ENCODE peak calls at places on chromosomes 13 and 19, in eight cellular contexts. One of them, this sample, is unnamed.

GRCh38 chr13:112569771-112570288 is 18.1 kb downstream of the TUBGCP3 start:
- DNase-seq in BE2C: no peak
- DNase-seq in tibial artery: no peak
- DNase-seq in stomach: no peak
- DNase-seq in neural crest cell: no peak
- DNase-seq in nephron progenitor cell: peak
- DNase-seq in CD4-positive, alpha-beta T cell: no peak
- DNase-seq in K562: no peak
- DNase-seq in this sample: no peak

GRCh38 chr13:94415484-94415883 is 64.0 kb downstream of the DCT start:
- DNase-seq in stomach: no peak
- DNase-seq in neural crest cell: no peak
- DNase-seq in nephron progenitor cell: no peak
- DNase-seq in CD4-positive, alpha-beta T cell: no peak
- DNase-seq in tibial artery: no peak
- DNase-seq in BE2C: no peak
- DNase-seq in K562: no peak
- DNase-seq in this sample: no peak

GRCh38 chr19:38544569-38545315 is 73.0 kb downstream of the MAP4K1 start:
- DNase-seq in tibial artery: no peak
- DNase-seq in K562: peak
- DNase-seq in CD4-positive, alpha-beta T cell: no peak
- DNase-seq in neural crest cell: no peak
- DNase-seq in BE2C: no peak
- DNase-seq in nephron progenitor cell: no peak
- DNase-seq in stomach: no peak
- DNase-seq in this sample: no peak

GRCh38 chr13:28333204-28333900 is 161.6 kb downstream of the FLT1 start:
- DNase-seq in neural crest cell: no peak
- DNase-seq in nephron progenitor cell: no peak
- DNase-seq in K562: no peak
- DNase-seq in stomach: no peak
- DNase-seq in tibial artery: no peak
- DNase-seq in CD4-positive, alpha-beta T cell: no peak
- DNase-seq in BE2C: no peak
- DNase-seq in this sample: no peak

GRCh38 chr13:89375839-89376238 is 1704.7 kb downstream of the SLITRK5 start:
- DNase-seq in CD4-positive, alpha-beta T cell: no peak
- DNase-seq in tibial artery: no peak
- DNase-seq in neural crest cell: no peak
- DNase-seq in K562: no peak
- DNase-seq in nephron progenitor cell: no peak
- DNase-seq in BE2C: no peak
- DNase-seq in stomach: no peak
- DNase-seq in this sample: peak

GRCh38 chr19:31348416-31349159 is 648 bp downstream of the TSHZ3 start:
- DNase-seq in nephron progenitor cell: peak
- DNase-seq in tibial artery: peak
- DNase-seq in BE2C: no peak
- DNase-seq in neural crest cell: no peak
- DNase-seq in stomach: no peak
- DNase-seq in K562: no peak
- DNase-seq in CD4-positive, alpha-beta T cell: no peak
- DNase-seq in this sample: peak

GRCh38 chr13:112908342-112908741 is 60.7 kb upstream of the MCF2L start:
- DNase-seq in CD4-positive, alpha-beta T cell: no peak
- DNase-seq in neural crest cell: no peak
- DNase-seq in nephron progenitor cell: no peak
- DNase-seq in stomach: no peak
- DNase-seq in BE2C: no peak
- DNase-seq in tibial artery: no peak
- DNase-seq in K562: no peak
- DNase-seq in this sample: no peak

GRCh38 chr19:1765904-1766799 is 12.8 kb downstream of the ONECUT3 start:
- DNase-seq in BE2C: no peak
- DNase-seq in stomach: no peak
- DNase-seq in nephron progenitor cell: no peak
- DNase-seq in CD4-positive, alpha-beta T cell: no peak
- DNase-seq in tibial artery: no peak
- DNase-seq in neural crest cell: no peak
- DNase-seq in K562: no peak
- DNase-seq in this sample: no peak

GRCh38 chr13:99523838-99524237 is 22.6 kb downstream of the TM9SF2 start:
- DNase-seq in tibial artery: no peak
- DNase-seq in BE2C: no peak
- DNase-seq in stomach: no peak
- DNase-seq in CD4-positive, alpha-beta T cell: no peak
- DNase-seq in nephron progenitor cell: no peak
- DNase-seq in neural crest cell: no peak
- DNase-seq in K562: no peak
- DNase-seq in this sample: no peak

GRCh38 chr13:101925731-101926130 is 473.3 kb downstream of the ITGBL1 start:
- DNase-seq in tibial artery: no peak
- DNase-seq in neural crest cell: no peak
- DNase-seq in nephron progenitor cell: no peak
- DNase-seq in stomach: no peak
- DNase-seq in K562: no peak
- DNase-seq in BE2C: no peak
- DNase-seq in CD4-positive, alpha-beta T cell: no peak
- DNase-seq in this sample: no peak

GRCh38 chr13:53054569-53054968 is 26.0 kb downstream of the OLFM4 start:
- DNase-seq in nephron progenitor cell: no peak
- DNase-seq in stomach: no peak
- DNase-seq in BE2C: no peak
- DNase-seq in K562: no peak
- DNase-seq in CD4-positive, alpha-beta T cell: no peak
- DNase-seq in neural crest cell: no peak
- DNase-seq in tibial artery: no peak
- DNase-seq in this sample: no peak

GRCh38 chr13:71304861-71305260 is 562.1 kb downstream of the DACH1 start:
- DNase-seq in nephron progenitor cell: no peak
- DNase-seq in K562: no peak
- DNase-seq in neural crest cell: no peak
- DNase-seq in tibial artery: no peak
- DNase-seq in CD4-positive, alpha-beta T cell: no peak
- DNase-seq in stomach: no peak
- DNase-seq in BE2C: no peak
- DNase-seq in this sample: no peak

GRCh38 chr19:10027158-10027997 is 14.1 kb downstream of the RDH8 start:
- DNase-seq in stomach: peak
- DNase-seq in neural crest cell: peak
- DNase-seq in CD4-positive, alpha-beta T cell: peak
- DNase-seq in nephron progenitor cell: peak
- DNase-seq in BE2C: peak
- DNase-seq in tibial artery: peak
- DNase-seq in K562: peak
- DNase-seq in this sample: peak

GRCh38 chr13:37929308-37929707 is 59.7 kb upstream of the TRPC4 start:
- DNase-seq in tibial artery: no peak
- DNase-seq in nephron progenitor cell: no peak
- DNase-seq in K562: no peak
- DNase-seq in neural crest cell: no peak
- DNase-seq in CD4-positive, alpha-beta T cell: no peak
- DNase-seq in BE2C: no peak
- DNase-seq in stomach: no peak
- DNase-seq in this sample: no peak

GRCh38 chr19:47012620-47013019 is 7.0 kb upstream of the NPAS1 start:
- DNase-seq in nephron progenitor cell: no peak
- DNase-seq in stomach: no peak
- DNase-seq in K562: no peak
- DNase-seq in neural crest cell: no peak
- DNase-seq in BE2C: no peak
- DNase-seq in tibial artery: no peak
- DNase-seq in CD4-positive, alpha-beta T cell: no peak
- DNase-seq in this sample: peak

DNA sequence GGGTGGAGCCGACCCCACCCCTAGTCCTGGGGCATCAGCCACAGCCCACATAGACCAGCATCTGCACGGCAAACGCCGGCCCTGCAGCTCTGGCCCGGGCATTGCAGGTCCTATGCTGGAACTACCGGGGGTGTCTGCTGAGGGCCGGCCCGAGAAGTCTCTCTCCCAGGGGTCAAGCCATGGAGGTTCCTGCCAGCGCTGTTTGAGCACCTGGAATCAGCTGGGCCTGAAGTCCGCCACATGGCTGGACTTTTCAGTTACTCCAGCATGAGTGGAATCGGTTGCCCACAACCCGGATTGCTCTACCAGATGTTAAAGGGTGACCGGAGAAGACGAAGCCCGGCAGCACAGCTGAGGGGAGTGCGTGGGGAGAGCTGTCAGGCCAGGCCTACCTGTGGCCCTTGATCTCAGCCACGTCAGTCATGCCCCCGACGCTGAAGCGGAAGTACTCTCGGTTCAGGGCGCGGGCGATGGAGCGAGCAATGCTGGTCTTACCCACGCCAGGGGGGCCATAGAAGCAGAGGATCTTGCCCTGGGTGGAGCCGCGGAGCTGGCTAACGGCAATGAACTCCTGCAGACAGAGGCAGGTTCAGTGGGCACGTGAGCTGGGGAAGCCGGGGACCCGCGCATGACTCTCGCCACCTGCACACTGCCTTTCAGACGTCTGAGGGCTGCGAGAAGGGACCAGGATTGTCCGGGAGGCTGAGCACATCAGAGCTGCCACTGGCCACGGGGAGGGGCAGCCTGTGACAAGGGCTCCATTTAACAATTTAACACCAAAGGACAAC is 8.7 kb downstream of the RPL36 start:
- DNase-seq in BE2C: no peak
- DNase-seq in stomach: no peak
- DNase-seq in CD4-positive, alpha-beta T cell: no peak
- DNase-seq in K562: no peak
- DNase-seq in nephron progenitor cell: no peak
- DNase-seq in tibial artery: no peak
- DNase-seq in neural crest cell: no peak
- DNase-seq in this sample: no peak
- TF ChIP-seq CTCF in BE2C: no peak
- TF ChIP-seq CTCF in stomach: no peak
- TF ChIP-seq CTCF in CD4-positive, alpha-beta T cell: no peak
- TF ChIP-seq CTCF in K562: no peak
- TF ChIP-seq CTCF in nephron progenitor cell: no peak
- TF ChIP-seq CTCF in tibial artery: no peak
- TF ChIP-seq CTCF in neural crest cell: no peak
- TF ChIP-seq CTCF in this sample: no peak

DNA sequence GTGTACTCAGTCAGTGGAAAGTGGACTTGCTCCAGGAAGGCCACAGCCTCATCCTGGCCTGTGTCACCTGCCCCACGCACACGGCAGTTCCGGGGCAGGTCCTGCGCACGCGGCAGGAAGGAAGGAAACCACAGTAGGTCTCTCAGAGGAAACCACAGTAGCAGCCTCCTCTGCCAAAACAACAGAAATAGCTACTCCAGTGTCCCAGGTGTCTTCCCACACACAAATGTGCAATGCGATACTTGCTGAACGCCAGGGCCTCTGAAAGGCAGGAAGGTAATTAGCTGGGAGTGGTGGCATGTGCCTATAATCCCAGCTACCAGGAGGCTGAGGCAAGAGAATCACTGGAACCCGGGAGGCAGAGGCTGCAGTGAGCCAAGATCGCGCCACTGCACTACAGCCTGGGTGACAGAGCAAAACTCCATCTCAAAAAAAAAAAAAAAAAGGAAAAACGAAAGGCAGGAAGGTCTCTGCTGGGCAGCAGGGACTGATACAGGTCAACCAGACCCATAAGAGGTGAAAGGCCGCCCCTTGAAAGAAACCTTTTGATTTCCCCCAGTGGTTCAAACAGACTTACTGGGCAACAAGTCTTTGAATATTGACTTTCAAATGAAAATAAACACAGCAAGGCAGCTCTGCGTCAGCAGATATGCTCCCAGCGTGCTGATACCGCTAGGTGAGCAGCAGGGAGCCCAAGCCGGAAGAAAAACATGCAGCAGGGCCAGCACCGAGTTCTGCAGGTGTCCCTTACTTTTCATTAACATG is 49.5 kb downstream of the CRYL1 start:
- DNase-seq in neural crest cell: no peak
- DNase-seq in stomach: peak
- DNase-seq in K562: no peak
- DNase-seq in CD4-positive, alpha-beta T cell: peak
- DNase-seq in nephron progenitor cell: no peak
- DNase-seq in BE2C: no peak
- DNase-seq in tibial artery: no peak
- DNase-seq in this sample: no peak
- TF ChIP-seq CTCF in neural crest cell: no peak
- TF ChIP-seq CTCF in stomach: no peak
- TF ChIP-seq CTCF in K562: no peak
- TF ChIP-seq CTCF in CD4-positive, alpha-beta T cell: no peak
- TF ChIP-seq CTCF in nephron progenitor cell: no peak
- TF ChIP-seq CTCF in BE2C: no peak
- TF ChIP-seq CTCF in tibial artery: no peak
- TF ChIP-seq CTCF in this sample: no peak

DNA sequence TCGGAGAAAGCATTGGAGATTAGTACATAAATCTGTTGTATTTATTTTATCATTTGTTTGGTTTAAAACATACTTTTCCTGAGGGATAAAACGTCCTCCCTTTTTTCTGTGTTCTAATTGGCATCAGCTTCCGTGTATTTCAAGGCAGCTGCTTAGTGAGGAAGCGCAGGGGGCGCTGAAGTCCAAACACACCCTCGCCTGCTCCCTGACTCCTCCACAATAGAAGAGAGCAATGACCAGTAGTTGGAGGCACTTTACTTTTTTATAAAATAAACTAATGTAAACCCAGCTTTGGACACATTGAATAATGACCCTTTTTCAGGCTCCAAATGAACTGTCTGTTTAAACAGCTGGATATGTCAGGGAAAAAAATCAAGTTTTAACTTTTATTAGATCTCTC is 79.9 kb downstream of the RNASEH2B start:
- DNase-seq in neural crest cell: no peak
- DNase-seq in K562: peak
- DNase-seq in CD4-positive, alpha-beta T cell: no peak
- DNase-seq in BE2C: no peak
- DNase-seq in nephron progenitor cell: peak
- DNase-seq in tibial artery: peak
- DNase-seq in stomach: no peak
- DNase-seq in this sample: no peak
- TF ChIP-seq CTCF in neural crest cell: peak
- TF ChIP-seq CTCF in K562: peak
- TF ChIP-seq CTCF in CD4-positive, alpha-beta T cell: no peak
- TF ChIP-seq CTCF in BE2C: peak
- TF ChIP-seq CTCF in nephron progenitor cell: no peak
- TF ChIP-seq CTCF in tibial artery: no peak
- TF ChIP-seq CTCF in stomach: no peak
- TF ChIP-seq CTCF in this sample: no peak

DNA sequence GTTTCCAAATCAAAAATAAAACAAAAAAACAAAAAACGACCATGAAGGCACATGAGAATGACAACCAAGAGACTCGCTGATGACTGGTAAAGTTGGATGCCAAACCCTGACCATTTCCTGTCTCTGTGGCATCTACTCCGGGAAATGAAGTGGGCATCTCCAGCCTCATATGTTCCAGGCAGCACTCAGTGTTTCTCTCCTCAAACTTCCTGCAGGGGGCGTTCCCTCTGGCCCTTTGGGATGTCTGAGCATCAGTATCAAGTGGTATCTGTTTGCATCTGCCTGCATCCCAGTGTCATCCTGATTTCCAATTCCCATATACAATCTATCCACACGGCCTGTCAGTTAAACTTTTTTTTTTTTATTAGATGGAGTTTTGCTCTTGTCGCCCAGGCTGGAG is 9.8 kb upstream of the SIGLEC12 start:
- DNase-seq in stomach: no peak
- DNase-seq in K562: peak
- DNase-seq in tibial artery: no peak
- DNase-seq in CD4-positive, alpha-beta T cell: no peak
- DNase-seq in nephron progenitor cell: no peak
- DNase-seq in BE2C: peak
- DNase-seq in neural crest cell: no peak
- DNase-seq in this sample: no peak
- TF ChIP-seq CTCF in stomach: no peak
- TF ChIP-seq CTCF in K562: peak
- TF ChIP-seq CTCF in tibial artery: no peak
- TF ChIP-seq CTCF in CD4-positive, alpha-beta T cell: no peak
- TF ChIP-seq CTCF in nephron progenitor cell: no peak
- TF ChIP-seq CTCF in BE2C: peak
- TF ChIP-seq CTCF in neural crest cell: peak
- TF ChIP-seq CTCF in this sample: no peak